ENCODE peak calls at places on chromosomes 3 and 15, in four cellular contexts. I is HEK293T, U is K562, Z is GM12878. O is an unnamed sample.

GRCh38 chr15:71807691-71808091 is 2.7 kb upstream of the NR2E3 start:
- DNase-seq in I (no peak), U (no peak), Z (no peak), O (no peak)

GRCh38 chr3:53244281-53244680 is 11.5 kb downstream of the TKT start:
- DNase-seq in I (no peak), U (no peak), Z (no peak), O (no peak)

GRCh38 chr3:121064121-121064520 is 156.1 kb downstream of the STXBP5L start:
- DNase-seq in I (no peak), U (no peak), Z (no peak), O (peak; percentile 2)

GRCh38 chr3:104070906-104071305 is 1295.8 kb upstream of the ALCAM start:
- DNase-seq in I (no peak), U (no peak), Z (no peak), O (no peak)

GRCh38 chr3:120767106-120767505 is 24.6 kb downstream of the GTF2E1 start:
- DNase-seq in I (no peak), U (no peak), Z (no peak), O (no peak)

GRCh38 chr3:56747150-56747549 is 54.6 kb downstream of the ARHGEF3 start:
- DNase-seq in I (no peak), U (no peak), Z (no peak), O (no peak)

GRCh38 chr3:151145713-151146070 is 57.3 kb downstream of the GPR171 start:
- DNase-seq in I (no peak), U (no peak), Z (no peak), O (no peak)

GRCh38 chr3:66153961-66154923 is 66.6 kb upstream of the SLC25A26 start:
- DNase-seq in I (peak; percentile 34), U (no peak), Z (no peak), O (no peak)

GRCh38 chr3:113132571-113132996 is 78.8 kb upstream of the BOC start:
- DNase-seq in I (no peak), U (no peak), Z (no peak), O (peak; percentile 1)
- TF ChIP-seq TARDBP in I (no peak), U (no peak), Z (no peak), O (no peak)

GRCh38 chr3:99720985-99721632 is 82.7 kb downstream of the COL8A1 start:
- DNase-seq in I (no peak), U (no peak), Z (no peak), O (no peak)
- TF ChIP-seq TARDBP in I (no peak), U (no peak), Z (no peak), O (no peak)

GRCh38 chr15:63908986-63909385 is 75.2 kb upstream of the HERC1 start:
- DNase-seq in I (no peak), U (no peak), Z (no peak), O (no peak)
- TF ChIP-seq TARDBP in I (no peak), U (no peak), Z (no peak), O (no peak)

DNA sequence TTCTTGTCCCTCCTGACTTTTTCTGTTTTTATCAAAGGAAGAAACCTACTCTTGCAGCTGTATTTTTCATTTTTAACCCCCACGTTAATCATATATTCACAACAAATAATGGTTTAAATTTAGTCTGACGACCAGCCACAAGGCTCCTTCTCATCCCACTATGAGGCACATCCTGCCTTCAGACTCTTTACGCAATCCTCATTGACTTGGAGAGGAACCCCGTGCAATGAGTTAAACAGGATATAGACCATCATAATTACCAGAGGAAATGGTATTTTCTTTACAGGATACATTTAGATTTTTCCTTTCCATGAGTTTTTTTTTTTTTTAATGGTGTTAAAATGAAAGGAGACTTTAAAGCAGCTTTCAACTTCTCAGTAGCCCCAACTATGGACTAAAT is 68.5 kb downstream of the WWTR1 start:
- DNase-seq in I (no peak), U (no peak), Z (no peak), O (no peak)
- TF ChIP-seq TARDBP in I (no peak), U (no peak), Z (no peak), O (no peak)

DNA sequence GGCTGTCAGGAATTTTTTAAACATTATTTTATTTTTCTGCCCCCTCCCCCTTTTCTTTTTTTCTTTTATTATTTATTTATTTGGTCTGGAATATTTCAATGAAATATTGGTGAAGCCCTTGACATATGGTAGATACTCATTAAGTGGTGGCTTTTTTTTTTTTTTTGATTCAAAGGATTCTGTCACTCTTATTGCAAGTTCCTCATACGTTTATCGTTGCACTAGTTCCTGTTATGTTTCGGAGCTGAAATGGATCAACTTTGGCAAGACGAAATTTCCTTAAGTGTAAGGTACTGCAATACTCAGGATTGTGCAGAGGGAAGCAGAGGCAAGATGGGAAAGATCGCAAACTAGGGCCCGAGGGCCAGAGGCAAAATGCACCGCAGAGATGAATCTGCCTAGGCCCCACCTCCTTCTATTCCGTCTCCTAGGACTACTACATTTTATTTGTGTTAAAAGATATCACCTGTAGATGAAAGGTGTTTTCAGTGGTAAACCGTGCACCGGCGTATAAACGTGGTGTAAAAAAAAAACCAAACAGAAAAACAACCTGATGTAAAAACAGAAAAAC is 402 bp downstream of the RNU6-1 start:
- DNase-seq in I (peak; percentile 57), U (peak; percentile 55), Z (no peak), O (peak; percentile 40)
- TF ChIP-seq TARDBP in I (no peak), U (no peak), Z (no peak), O (no peak)

GRCh38 chr15:51307811-51308210 is 30.6 kb downstream of the CYP19A1 start:
- DNase-seq in I (no peak), U (no peak), Z (no peak), O (no peak)
- TF ChIP-seq TARDBP in I (no peak), U (no peak), Z (no peak), O (no peak)

DNA sequence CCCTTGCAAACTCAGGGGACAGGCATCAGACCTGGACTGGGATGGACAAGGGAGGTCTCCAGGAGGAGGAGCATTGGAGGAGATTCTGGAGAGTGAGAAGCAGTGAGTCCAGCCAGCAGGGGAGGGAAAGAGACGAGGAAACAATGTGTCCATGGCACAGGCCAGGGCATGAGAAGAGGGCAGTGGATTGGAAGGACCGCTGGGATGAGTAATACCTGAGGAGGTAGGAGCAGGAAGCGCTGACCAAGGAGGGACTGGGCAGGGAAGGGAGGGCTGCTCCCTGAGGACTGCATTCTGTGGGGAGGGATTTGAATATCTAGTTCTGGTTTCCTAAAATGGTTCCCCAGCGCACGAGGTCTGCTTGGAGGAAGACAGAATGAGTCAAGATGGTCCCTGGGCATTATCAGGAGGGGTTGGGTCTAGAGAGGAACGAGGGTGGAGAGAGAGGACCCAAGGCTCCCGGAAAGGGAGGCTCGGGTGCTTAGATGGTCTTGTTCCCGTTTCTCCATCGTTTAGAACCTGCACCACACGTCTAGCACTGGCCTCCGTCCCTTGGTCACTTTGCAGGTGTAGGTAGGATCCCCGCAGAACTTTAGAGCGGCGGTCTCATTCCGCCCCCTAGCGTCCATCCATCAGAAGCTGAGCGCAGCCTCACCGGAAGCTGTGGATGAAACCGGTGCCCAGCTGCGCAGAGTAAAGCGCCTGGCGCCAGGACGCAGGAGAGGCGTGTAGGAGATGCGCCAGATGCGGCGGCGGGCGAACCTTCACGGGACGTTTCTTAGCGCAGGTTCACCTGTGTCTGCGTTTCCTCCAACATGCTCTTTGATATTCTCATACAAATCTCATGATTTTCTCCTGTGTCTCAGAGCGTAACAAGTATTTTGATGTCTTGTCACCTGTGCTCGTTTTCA is 190.7 kb upstream of the NDN start:
- DNase-seq in I (peak; percentile 41), U (peak; percentile 71), Z (no peak), O (peak; percentile 50)
- TF ChIP-seq TARDBP in I (no peak), U (no peak), Z (no peak), O (no peak)

O was measured in HepG2.